ENCODE peak calls at places on chromosomes 13 and 19, in ten cellular contexts. I is smooth muscle cell of the brain vasculature; J is H4; A is NCI-H1092; X is cardiac muscle cell; P is heart left ventricle; U is IMR-90; R is stimulated activated naive CD4-positive, alpha-beta T cell; Q is astrocyte of the spinal cord; L is HT1080. B is an unnamed sample.

GRCh38 chr13:98804336-98804855 is 51.9 kb upstream of the SLC15A1 start:
- DNase-seq in L (no peak), I (no peak), R (no peak), U (no peak), Q (no peak), X (no peak), J (no peak), P (no peak), A (no peak), B (no peak)

GRCh38 chr19:45179848-45180370 is 1.3 kb downstream of the BLOC1S3 start:
- DNase-seq in L (no peak), I (no peak), Q (no peak), P (no peak), A (no peak), J (no peak), R (no peak), U (no peak), X (no peak), B (no peak)

GRCh38 chr13:51284339-51284738 is 55.2 kb upstream of the SERPINE3 start:
- DNase-seq in L (no peak), Q (no peak), U (no peak), J (no peak), R (no peak), P (no peak), A (no peak), X (no peak), I (no peak), B (no peak)

GRCh38 chr19:16118489-16119033 is 6.9 kb downstream of the RAB8A start:
- DNase-seq in Q (no peak), R (no peak), X (no peak), J (no peak), A (no peak), I (no peak), L (no peak), P (no peak), U (no peak), B (no peak)

GRCh38 chr13:32443111-32443510 is 15.2 kb upstream of the N4BP2L1 start:
- DNase-seq in L (peak; percentile 14), R (peak; percentile 18), I (no peak), J (no peak), X (peak; percentile 11), Q (no peak), A (no peak), U (peak; percentile 23), P (no peak), B (peak; percentile 31)

GRCh38 chr13:25286308-25286968 is 850 bp downstream of the MTMR6 start:
- DNase-seq in Q (peak; percentile 48), X (peak; percentile 37), L (peak; percentile 32), A (no peak), P (peak; percentile 34), U (peak; percentile 58), I (no peak), J (no peak), R (peak; percentile 14), B (peak; percentile 55)

GRCh38 chr19:3798137-3798536 is 12.0 kb upstream of the MATK start:
- DNase-seq in I (no peak), J (peak; percentile 41), X (no peak), R (no peak), Q (no peak), U (no peak), P (no peak), L (no peak), A (no peak), B (no peak)

GRCh38 chr13:24159921-24160324 is 597 bp upstream of the SPATA13 start:
- DNase-seq in J (no peak), X (no peak), A (no peak), Q (no peak), R (no peak), L (no peak), U (no peak), I (no peak), P (no peak), B (no peak)